ENCODE peak calls at places on chromosomes 11 and 22, in nine cellular contexts. One of them, this sample, is unnamed.
A peak's percentile ranks its signal among the peaks of the same experiment; 100 is the strongest.

GRCh38 chr11:98601181-98601773 is 419.5 kb upstream of the CNTN5 start:
- DNase-seq in colonic mucosa: no peak
- DNase-seq in stimulated activated CD8-positive, alpha-beta memory T cell treated with anti-CD3 and anti-CD28 coated beads, Interleukin-7, amount 100 ng/mL, for 1 hour: no peak
- DNase-seq in body of pancreas: no peak
- DNase-seq in stimulated activated CD4-positive, alpha-beta T cell treated with anti-CD3 and anti-CD28 coated beads, Interleukin-2, amount 100 ng/mL, for 48 hours: no peak
- DNase-seq in NCI-H2029 treated with DMSO at 0.1 percent for 48 hours: no peak
- DNase-seq in AG09319: no peak
- DNase-seq in H9: no peak
- DNase-seq in activated CD8-positive, alpha-beta memory T cell treated with anti-CD3 and anti-CD28 coated beads for 1 hour: no peak
- DNase-seq in this sample: no peak

GRCh38 chr22:49976439-49977175 is 16.0 kb downstream of the PIM3 start:
- DNase-seq in body of pancreas: no peak
- DNase-seq in stimulated activated CD8-positive, alpha-beta memory T cell treated with anti-CD3 and anti-CD28 coated beads, Interleukin-7, amount 100 ng/mL, for 1 hour: no peak
- DNase-seq in activated CD8-positive, alpha-beta memory T cell treated with anti-CD3 and anti-CD28 coated beads for 1 hour: no peak
- DNase-seq in H9: no peak
- DNase-seq in stimulated activated CD4-positive, alpha-beta T cell treated with anti-CD3 and anti-CD28 coated beads, Interleukin-2, amount 100 ng/mL, for 48 hours: no peak
- DNase-seq in AG09319: no peak
- DNase-seq in colonic mucosa: no peak
- DNase-seq in NCI-H2029 treated with DMSO at 0.1 percent for 48 hours: no peak
- DNase-seq in this sample: no peak

GRCh38 chr22:39392341-39392948 is 7.1 kb upstream of the TAB1 start:
- DNase-seq in NCI-H2029 treated with DMSO at 0.1 percent for 48 hours: no peak
- DNase-seq in colonic mucosa: no peak
- DNase-seq in stimulated activated CD8-positive, alpha-beta memory T cell treated with anti-CD3 and anti-CD28 coated beads, Interleukin-7, amount 100 ng/mL, for 1 hour: no peak
- DNase-seq in stimulated activated CD4-positive, alpha-beta T cell treated with anti-CD3 and anti-CD28 coated beads, Interleukin-2, amount 100 ng/mL, for 48 hours: no peak
- DNase-seq in H9: no peak
- DNase-seq in body of pancreas: no peak
- DNase-seq in AG09319: no peak
- DNase-seq in activated CD8-positive, alpha-beta memory T cell treated with anti-CD3 and anti-CD28 coated beads for 1 hour: no peak
- DNase-seq in this sample: peak; percentile 61

GRCh38 chr22:33112606-33113005 is 54.4 kb upstream of the SYN3 start:
- DNase-seq in H9: no peak
- DNase-seq in stimulated activated CD8-positive, alpha-beta memory T cell treated with anti-CD3 and anti-CD28 coated beads, Interleukin-7, amount 100 ng/mL, for 1 hour: no peak
- DNase-seq in activated CD8-positive, alpha-beta memory T cell treated with anti-CD3 and anti-CD28 coated beads for 1 hour: no peak
- DNase-seq in colonic mucosa: no peak
- DNase-seq in AG09319: no peak
- DNase-seq in stimulated activated CD4-positive, alpha-beta T cell treated with anti-CD3 and anti-CD28 coated beads, Interleukin-2, amount 100 ng/mL, for 48 hours: no peak
- DNase-seq in body of pancreas: no peak
- DNase-seq in NCI-H2029 treated with DMSO at 0.1 percent for 48 hours: peak; percentile 71
- DNase-seq in this sample: no peak

GRCh38 chr11:115085461-115086220 is 407.3 kb downstream of the NXPE2 start:
- DNase-seq in body of pancreas: no peak
- DNase-seq in AG09319: no peak
- DNase-seq in H9: no peak
- DNase-seq in stimulated activated CD4-positive, alpha-beta T cell treated with anti-CD3 and anti-CD28 coated beads, Interleukin-2, amount 100 ng/mL, for 48 hours: no peak
- DNase-seq in activated CD8-positive, alpha-beta memory T cell treated with anti-CD3 and anti-CD28 coated beads for 1 hour: no peak
- DNase-seq in colonic mucosa: no peak
- DNase-seq in stimulated activated CD8-positive, alpha-beta memory T cell treated with anti-CD3 and anti-CD28 coated beads, Interleukin-7, amount 100 ng/mL, for 1 hour: no peak
- DNase-seq in NCI-H2029 treated with DMSO at 0.1 percent for 48 hours: no peak
- DNase-seq in this sample: no peak

GRCh38 chr11:103842795-103843194 is 193.6 kb upstream of the DDI1 start:
- DNase-seq in body of pancreas: no peak
- DNase-seq in NCI-H2029 treated with DMSO at 0.1 percent for 48 hours: no peak
- DNase-seq in AG09319: peak; percentile 72
- DNase-seq in stimulated activated CD8-positive, alpha-beta memory T cell treated with anti-CD3 and anti-CD28 coated beads, Interleukin-7, amount 100 ng/mL, for 1 hour: no peak
- DNase-seq in colonic mucosa: no peak
- DNase-seq in activated CD8-positive, alpha-beta memory T cell treated with anti-CD3 and anti-CD28 coated beads for 1 hour: no peak
- DNase-seq in stimulated activated CD4-positive, alpha-beta T cell treated with anti-CD3 and anti-CD28 coated beads, Interleukin-2, amount 100 ng/mL, for 48 hours: no peak
- DNase-seq in H9: no peak
- DNase-seq in this sample: no peak

GRCh38 chr22:45968751-45969413 is 8.1 kb downstream of the WNT7B start:
- DNase-seq in body of pancreas: no peak
- DNase-seq in AG09319: no peak
- DNase-seq in colonic mucosa: no peak
- DNase-seq in H9: no peak
- DNase-seq in stimulated activated CD8-positive, alpha-beta memory T cell treated with anti-CD3 and anti-CD28 coated beads, Interleukin-7, amount 100 ng/mL, for 1 hour: no peak
- DNase-seq in activated CD8-positive, alpha-beta memory T cell treated with anti-CD3 and anti-CD28 coated beads for 1 hour: no peak
- DNase-seq in stimulated activated CD4-positive, alpha-beta T cell treated with anti-CD3 and anti-CD28 coated beads, Interleukin-2, amount 100 ng/mL, for 48 hours: no peak
- DNase-seq in NCI-H2029 treated with DMSO at 0.1 percent for 48 hours: no peak
- DNase-seq in this sample: peak; percentile 36

GRCh38 chr11:12537778-12538401 is 136.3 kb upstream of the TEAD1 start:
- DNase-seq in AG09319: no peak
- DNase-seq in colonic mucosa: no peak
- DNase-seq in activated CD8-positive, alpha-beta memory T cell treated with anti-CD3 and anti-CD28 coated beads for 1 hour: no peak
- DNase-seq in body of pancreas: no peak
- DNase-seq in H9: no peak
- DNase-seq in stimulated activated CD4-positive, alpha-beta T cell treated with anti-CD3 and anti-CD28 coated beads, Interleukin-2, amount 100 ng/mL, for 48 hours: no peak
- DNase-seq in NCI-H2029 treated with DMSO at 0.1 percent for 48 hours: peak; percentile 48
- DNase-seq in stimulated activated CD8-positive, alpha-beta memory T cell treated with anti-CD3 and anti-CD28 coated beads, Interleukin-7, amount 100 ng/mL, for 1 hour: no peak
- DNase-seq in this sample: peak; percentile 51

GRCh38 chr22:44787832-44788231 is 35.5 kb downstream of the ARHGAP8 start:
- DNase-seq in body of pancreas: no peak
- DNase-seq in colonic mucosa: no peak
- DNase-seq in activated CD8-positive, alpha-beta memory T cell treated with anti-CD3 and anti-CD28 coated beads for 1 hour: no peak
- DNase-seq in AG09319: no peak
- DNase-seq in NCI-H2029 treated with DMSO at 0.1 percent for 48 hours: no peak
- DNase-seq in stimulated activated CD8-positive, alpha-beta memory T cell treated with anti-CD3 and anti-CD28 coated beads, Interleukin-7, amount 100 ng/mL, for 1 hour: no peak
- DNase-seq in stimulated activated CD4-positive, alpha-beta T cell treated with anti-CD3 and anti-CD28 coated beads, Interleukin-2, amount 100 ng/mL, for 48 hours: no peak
- DNase-seq in H9: no peak
- DNase-seq in this sample: no peak

GRCh38 chr11:42251984-42252383 is 792.5 kb upstream of the LRRC4C start:
- DNase-seq in AG09319: no peak
- DNase-seq in NCI-H2029 treated with DMSO at 0.1 percent for 48 hours: no peak
- DNase-seq in body of pancreas: no peak
- DNase-seq in H9: no peak
- DNase-seq in stimulated activated CD8-positive, alpha-beta memory T cell treated with anti-CD3 and anti-CD28 coated beads, Interleukin-7, amount 100 ng/mL, for 1 hour: no peak
- DNase-seq in colonic mucosa: no peak
- DNase-seq in activated CD8-positive, alpha-beta memory T cell treated with anti-CD3 and anti-CD28 coated beads for 1 hour: no peak
- DNase-seq in stimulated activated CD4-positive, alpha-beta T cell treated with anti-CD3 and anti-CD28 coated beads, Interleukin-2, amount 100 ng/mL, for 48 hours: no peak
- DNase-seq in this sample: no peak

GRCh38 chr22:24144056-24144455 is 37.2 kb upstream of the SUSD2 start:
- DNase-seq in H9: no peak
- DNase-seq in colonic mucosa: no peak
- DNase-seq in stimulated activated CD8-positive, alpha-beta memory T cell treated with anti-CD3 and anti-CD28 coated beads, Interleukin-7, amount 100 ng/mL, for 1 hour: no peak
- DNase-seq in NCI-H2029 treated with DMSO at 0.1 percent for 48 hours: no peak
- DNase-seq in stimulated activated CD4-positive, alpha-beta T cell treated with anti-CD3 and anti-CD28 coated beads, Interleukin-2, amount 100 ng/mL, for 48 hours: no peak
- DNase-seq in AG09319: no peak
- DNase-seq in body of pancreas: no peak
- DNase-seq in activated CD8-positive, alpha-beta memory T cell treated with anti-CD3 and anti-CD28 coated beads for 1 hour: no peak
- DNase-seq in this sample: no peak

GRCh38 chr11:67303989-67304411 is 670 bp downstream of the SSH3 start:
- DNase-seq in body of pancreas: no peak
- DNase-seq in H9: peak; percentile 38
- DNase-seq in NCI-H2029 treated with DMSO at 0.1 percent for 48 hours: no peak
- DNase-seq in stimulated activated CD4-positive, alpha-beta T cell treated with anti-CD3 and anti-CD28 coated beads, Interleukin-2, amount 100 ng/mL, for 48 hours: no peak
- DNase-seq in activated CD8-positive, alpha-beta memory T cell treated with anti-CD3 and anti-CD28 coated beads for 1 hour: no peak
- DNase-seq in colonic mucosa: peak; percentile 34
- DNase-seq in AG09319: no peak
- DNase-seq in stimulated activated CD8-positive, alpha-beta memory T cell treated with anti-CD3 and anti-CD28 coated beads, Interleukin-7, amount 100 ng/mL, for 1 hour: no peak
- DNase-seq in this sample: peak; percentile 22

GRCh38 chr11:70435361-70435760 is 37.0 kb downstream of the CTTN start:
- DNase-seq in NCI-H2029 treated with DMSO at 0.1 percent for 48 hours: no peak
- DNase-seq in stimulated activated CD8-positive, alpha-beta memory T cell treated with anti-CD3 and anti-CD28 coated beads, Interleukin-7, amount 100 ng/mL, for 1 hour: no peak
- DNase-seq in body of pancreas: no peak
- DNase-seq in activated CD8-positive, alpha-beta memory T cell treated with anti-CD3 and anti-CD28 coated beads for 1 hour: no peak
- DNase-seq in stimulated activated CD4-positive, alpha-beta T cell treated with anti-CD3 and anti-CD28 coated beads, Interleukin-2, amount 100 ng/mL, for 48 hours: no peak
- DNase-seq in H9: no peak
- DNase-seq in AG09319: no peak
- DNase-seq in colonic mucosa: no peak
- DNase-seq in this sample: no peak

GRCh38 chr11:61683961-61684869 is 4.0 kb downstream of the DAGLA start:
- DNase-seq in body of pancreas: no peak
- DNase-seq in AG09319: no peak
- DNase-seq in activated CD8-positive, alpha-beta memory T cell treated with anti-CD3 and anti-CD28 coated beads for 1 hour: no peak
- DNase-seq in stimulated activated CD8-positive, alpha-beta memory T cell treated with anti-CD3 and anti-CD28 coated beads, Interleukin-7, amount 100 ng/mL, for 1 hour: no peak
- DNase-seq in H9: peak; percentile 21
- DNase-seq in NCI-H2029 treated with DMSO at 0.1 percent for 48 hours: no peak
- DNase-seq in stimulated activated CD4-positive, alpha-beta T cell treated with anti-CD3 and anti-CD28 coated beads, Interleukin-2, amount 100 ng/mL, for 48 hours: no peak
- DNase-seq in colonic mucosa: no peak
- DNase-seq in this sample: peak; percentile 58

GRCh38 chr11:88357323-88358039 is 19.9 kb upstream of the CTSC start:
- DNase-seq in stimulated activated CD8-positive, alpha-beta memory T cell treated with anti-CD3 and anti-CD28 coated beads, Interleukin-7, amount 100 ng/mL, for 1 hour: no peak
- DNase-seq in AG09319: no peak
- DNase-seq in colonic mucosa: no peak
- DNase-seq in activated CD8-positive, alpha-beta memory T cell treated with anti-CD3 and anti-CD28 coated beads for 1 hour: no peak
- DNase-seq in H9: no peak
- DNase-seq in stimulated activated CD4-positive, alpha-beta T cell treated with anti-CD3 and anti-CD28 coated beads, Interleukin-2, amount 100 ng/mL, for 48 hours: no peak
- DNase-seq in body of pancreas: no peak
- DNase-seq in NCI-H2029 treated with DMSO at 0.1 percent for 48 hours: no peak
- DNase-seq in this sample: peak; percentile 78

GRCh38 chr22:38921126-38921525 is 36.3 kb upstream of the APOBEC3A start:
- DNase-seq in stimulated activated CD4-positive, alpha-beta T cell treated with anti-CD3 and anti-CD28 coated beads, Interleukin-2, amount 100 ng/mL, for 48 hours: no peak
- DNase-seq in body of pancreas: peak; percentile 96
- DNase-seq in stimulated activated CD8-positive, alpha-beta memory T cell treated with anti-CD3 and anti-CD28 coated beads, Interleukin-7, amount 100 ng/mL, for 1 hour: no peak
- DNase-seq in AG09319: no peak
- DNase-seq in NCI-H2029 treated with DMSO at 0.1 percent for 48 hours: peak; percentile 92
- DNase-seq in colonic mucosa: peak; percentile 95
- DNase-seq in activated CD8-positive, alpha-beta memory T cell treated with anti-CD3 and anti-CD28 coated beads for 1 hour: no peak
- DNase-seq in H9: no peak
- DNase-seq in this sample: no peak

This sample was measured in amniotic epithelial cell.